ENCODE peak calls at places on chromosomes 2 and 18, in eight cellular contexts. I, H, A, F, N, L, V and O are unnamed samples.

GRCh38 chr2:232549655-232550350 is 554 bp downstream of the TIGD1 start:
- DNase-seq in I (no peak), H (no peak), A (no peak), F (no peak), N (no peak), L (no peak), V (no peak), O (no peak)

GRCh38 chr2:169193624-169194023 is 124.3 kb downstream of the DHRS9 start:
- DNase-seq in I (no peak), H (no peak), A (no peak), F (no peak), N (no peak), L (no peak), V (no peak), O (no peak)

GRCh38 chr2:190763901-190764514 is 115.1 kb downstream of the NAB1 start:
- DNase-seq in I (no peak), H (no peak), A (no peak), F (no peak), N (no peak), L (no peak), V (no peak), O (peak; percentile 47)

GRCh38 chr2:23617817-23618216 is 232.8 kb downstream of the KLHL29 start:
- DNase-seq in I (no peak), H (no peak), A (no peak), F (peak; percentile 61), N (peak; percentile 63), L (peak; percentile 59), V (no peak), O (no peak)

GRCh38 chr2:13114391-13114790 is 397.7 kb downstream of the TRIB2 start:
- DNase-seq in I (no peak), H (no peak), A (peak; percentile 52), F (no peak), N (peak; percentile 19), L (peak; percentile 28), V (no peak), O (no peak)

GRCh38 chr18:5879479-5879882 is 15.8 kb downstream of the TMEM200C start:
- DNase-seq in I (no peak), H (no peak), A (no peak), F (no peak), N (no peak), L (no peak), V (no peak), O (no peak)

GRCh38 chr2:161625314-161625919 is 1.2 kb downstream of the SLC4A10 start:
- DNase-seq in I (no peak), H (no peak), A (no peak), F (no peak), N (no peak), L (no peak), V (no peak), O (no peak)

GRCh38 chr2:175579646-175580045 is 398.1 kb upstream of the ATP5MC3 start:
- DNase-seq in I (no peak), H (no peak), A (no peak), F (no peak), N (no peak), L (no peak), V (no peak), O (no peak)

GRCh38 chr2:146890491-146890890 is 954.3 kb upstream of the ACVR2A start:
- DNase-seq in I (no peak), H (no peak), A (no peak), F (no peak), N (no peak), L (no peak), V (no peak), O (no peak)

GRCh38 chr2:3725458-3726250 is 22.3 kb downstream of the DCDC2C start:
- DNase-seq in I (no peak), H (no peak), A (no peak), F (no peak), N (no peak), L (no peak), V (no peak), O (no peak)

GRCh38 chr2:102512161-102512560 is 39.1 kb downstream of the SLC9A4 start:
- DNase-seq in I (no peak), H (no peak), A (no peak), F (no peak), N (no peak), L (no peak), V (no peak), O (no peak)

GRCh38 chr18:32469190-32469611 is 1.5 kb downstream of the GAREM1 start:
- DNase-seq in I (no peak), H (peak; percentile 19), A (peak; percentile 68), F (peak; percentile 17), N (peak; percentile 23), L (peak; percentile 15), V (peak; percentile 49), O (no peak)

GRCh38 chr2:127085260-127085666 is 21.7 kb downstream of the BIN1 start:
- DNase-seq in I (no peak), H (no peak), A (no peak), F (no peak), N (no peak), L (no peak), V (peak; percentile 74), O (no peak)

GRCh38 chr2:174051741-174052638 is 86.8 kb upstream of the SP3 start:
- DNase-seq in I (no peak), H (peak; percentile 74), A (no peak), F (no peak), N (peak; percentile 31), L (peak; percentile 43), V (peak; percentile 57), O (peak; percentile 62)

GRCh38 chr2:624551-625347 is 52.5 kb downstream of the TMEM18 start:
- DNase-seq in I (no peak), H (no peak), A (no peak), F (no peak), N (no peak), L (no peak), V (no peak), O (no peak)

GRCh38 chr2:62568983-62569837 is 63.2 kb upstream of the TMEM17 start:
- DNase-seq in I (no peak), H (no peak), A (no peak), F (no peak), N (no peak), L (no peak), V (no peak), O (no peak)

GRCh38 chr2:171161425-171162289 is 964 bp upstream of the TLK1 start:
- DNase-seq in I (no peak), H (no peak), A (no peak), F (no peak), N (no peak), L (no peak), V (no peak), O (no peak)

GRCh38 chr2:171158790-171159325 is 1.8 kb downstream of the TLK1 start:
- DNase-seq in I (no peak), H (no peak), A (no peak), F (no peak), N (no peak), L (no peak), V (no peak), O (peak; percentile 9)

GRCh38 chr2:171159326-171160118 is 1.2 kb downstream of the TLK1 start:
- DNase-seq in I (peak; percentile 84), H (peak; percentile 12), A (peak; percentile 55), F (peak; percentile 24), N (peak; percentile 46), L (peak; percentile 58), V (peak; percentile 33), O (peak; percentile 14)

GRCh38 chr2:171160119-171160629 is 519 bp downstream of the TLK1 start:
- DNase-seq in I (peak; percentile 88), H (peak; percentile 21), A (peak; percentile 78), F (peak; percentile 56), N (peak; percentile 62), L (peak; percentile 66), V (peak; percentile 69), O (peak; percentile 52)

GRCh38 chr2:171160630-171161424 is at the start of gene TLK1:
- DNase-seq in I (peak; percentile 82), H (peak; percentile 18), A (peak; percentile 86), F (peak; percentile 59), N (peak; percentile 72), L (peak; percentile 75), V (peak; percentile 77), O (peak; percentile 78)
- TF ChIP-seq POLR2A in I (no peak), H (peak; percentile 20), A (peak; percentile 58), F (peak; percentile 27), N (peak; percentile 24), L (peak; percentile 55), V (no peak), O (peak; percentile 40)

DNA sequence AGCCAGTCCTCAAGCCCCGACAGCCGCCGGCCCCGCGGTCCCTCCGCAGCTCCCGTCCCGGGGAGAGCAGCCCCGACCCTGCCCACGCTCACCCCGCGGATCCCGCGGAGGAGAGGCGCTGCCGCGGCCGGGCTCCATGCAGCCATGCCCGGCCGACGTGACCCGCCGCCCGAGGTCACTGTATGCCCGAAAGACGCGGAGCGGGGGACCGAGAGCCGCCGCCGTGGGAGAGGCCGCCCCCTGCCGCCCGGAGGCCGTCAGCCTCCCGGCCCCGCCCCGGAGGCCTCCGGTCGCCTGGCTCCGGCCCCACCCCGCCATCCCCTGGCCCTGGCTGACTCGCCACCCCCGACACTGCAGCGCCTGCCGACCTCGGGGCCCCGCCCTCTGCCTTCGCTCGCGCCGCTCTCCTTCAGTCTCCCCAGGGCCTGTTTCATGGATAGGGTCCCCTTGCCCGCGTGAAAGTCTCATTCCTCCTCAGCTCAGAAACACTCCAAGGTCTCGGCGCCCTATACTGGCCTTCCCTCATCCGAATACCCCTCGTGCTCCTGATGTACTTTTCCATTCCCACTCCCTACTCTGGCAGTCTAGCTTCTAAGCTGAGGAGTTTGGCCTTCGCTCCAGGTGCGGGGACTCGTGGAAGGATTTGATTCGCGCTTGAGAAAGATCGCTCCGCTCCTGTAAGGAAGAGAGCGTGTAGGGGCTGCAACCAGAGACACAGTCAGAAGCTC is at the start of gene BOLA3:
- DNase-seq in I (peak; percentile 90), H (peak; percentile 39), A (peak; percentile 89), F (peak; percentile 58), N (peak; percentile 89), L (peak; percentile 68), V (peak; percentile 86), O (peak; percentile 94)
- TF ChIP-seq POLR2A in I (no peak), H (peak; percentile 78), A (no peak), F (no peak), N (peak; percentile 58), L (no peak), V (no peak), O (peak; percentile 93)

DNA sequence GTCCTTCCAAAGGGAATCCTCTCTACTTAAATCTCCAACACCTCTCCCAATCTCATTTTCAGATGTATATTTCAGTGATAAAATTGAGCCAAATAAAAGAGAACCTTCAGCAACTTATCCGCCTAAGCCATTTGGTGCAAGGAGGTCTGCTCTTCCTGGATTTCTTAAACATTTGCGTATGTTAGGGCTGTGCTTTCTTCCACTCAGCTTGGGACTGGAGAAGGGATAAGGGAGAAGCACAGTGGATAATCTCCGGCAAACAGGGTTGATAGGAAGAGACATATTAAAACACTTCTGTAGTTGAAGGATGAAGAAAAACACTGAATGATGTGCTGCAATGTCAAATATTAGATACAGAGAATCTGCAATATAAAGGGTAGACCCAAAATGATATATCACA is 796.2 kb downstream of the KCNJ3 start:
- DNase-seq in I (no peak), H (no peak), A (no peak), F (no peak), N (no peak), L (no peak), V (no peak), O (no peak)
- TF ChIP-seq POLR2A in I (no peak), H (no peak), A (no peak), F (no peak), N (no peak), L (no peak), V (no peak), O (no peak)

DNA sequence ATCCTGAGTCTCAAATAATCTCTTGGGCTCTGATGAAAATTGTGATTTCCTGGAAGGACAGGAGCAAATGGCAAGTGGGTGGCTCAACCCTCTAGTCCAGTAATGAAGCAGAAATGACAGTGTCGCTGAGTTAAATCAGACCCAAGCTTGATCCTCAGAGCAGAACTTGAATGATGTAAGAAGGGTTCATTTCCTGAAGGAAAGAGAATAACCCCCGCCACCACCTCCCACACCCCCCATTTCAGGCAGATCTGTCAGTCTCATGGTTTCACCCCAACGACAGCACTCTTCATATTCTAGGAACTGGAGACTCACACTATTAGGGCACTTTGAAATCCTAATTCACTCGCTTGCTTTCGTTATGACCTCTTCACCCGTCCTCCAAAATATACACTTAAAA is 49.1 kb upstream of the ASXL2 start:
- DNase-seq in I (no peak), H (no peak), A (no peak), F (no peak), N (no peak), L (no peak), V (no peak), O (no peak)
- TF ChIP-seq POLR2A in I (no peak), H (no peak), A (no peak), F (no peak), N (no peak), L (no peak), V (no peak), O (no peak)